ENCODE peak calls at places on chromosomes 7 and 10, in four cellular contexts. L is D341Med; Q is stimulated activated CD4-positive, alpha-beta T cell treated with anti-CD3 and anti-CD28 coated beads, Interleukin-2, amount 100 ng/mL, for 24 hours; C is fibroblast of pulmonary artery. H is an unnamed sample.

GRCh38 chr10:77409697-77410471 is 227.7 kb downstream of the KCNMA1 start:
- DNase-seq in L (no peak), C (no peak), Q (no peak), H (no peak)

GRCh38 chr10:91672021-91672608 is 39.2 kb upstream of the PPP1R3C start:
- DNase-seq in Q (no peak), L (no peak), C (peak; percentile 64), H (no peak)

GRCh38 chr7:48090095-48090805 is 1.2 kb downstream of the UPP1 start:
- DNase-seq in L (no peak), Q (no peak), C (peak; percentile 51), H (no peak)

GRCh38 chr7:94212160-94212559 is 182.5 kb upstream of the COL1A2 start:
- DNase-seq in Q (no peak), L (no peak), C (no peak), H (no peak)

GRCh38 chr10:96271017-96271815 is at the start of gene BLNK:
- DNase-seq in C (peak; percentile 2), Q (no peak), L (peak; percentile 20), H (peak; percentile 96)

GRCh38 chr7:2006231-2006771 is 226.4 kb downstream of the MAD1L1 start:
- DNase-seq in Q (no peak), C (no peak), L (no peak), H (no peak)

GRCh38 chr7:152504367-152504766 is 68.6 kb upstream of the KMT2C start:
- DNase-seq in Q (no peak), L (no peak), C (no peak), H (peak; percentile 80)

GRCh38 chr10:132506711-132507466 is 30.7 kb upstream of the INPP5A start:
- DNase-seq in Q (no peak), L (peak; percentile 38), C (peak; percentile 13), H (no peak)

GRCh38 chr7:153381275-153382119 is 621.9 kb downstream of the ACTR3B start:
- DNase-seq in L (peak; percentile 39), C (no peak), Q (no peak), H (no peak)

GRCh38 chr10:17084989-17085725 is 44.5 kb downstream of the CUBN start:
- DNase-seq in Q (no peak), C (no peak), L (no peak), H (no peak)

GRCh38 chr7:116527521-116527920 is 2.7 kb downstream of the CAV1 start:
- DNase-seq in C (peak; percentile 27), L (no peak), Q (no peak), H (no peak)

GRCh38 chr7:93544686-93545085 is 29.8 kb downstream of the CALCR start:
- DNase-seq in Q (no peak), C (no peak), L (no peak), H (no peak)

GRCh38 chr7:146208484-146208883 is 91.9 kb downstream of the CNTNAP2 start:
- DNase-seq in C (no peak), L (no peak), Q (no peak), H (peak; percentile 6)

GRCh38 chr7:140349172-140349771 is 49.1 kb downstream of the SLC37A3 start:
- DNase-seq in L (no peak), C (peak; percentile 54), Q (no peak), H (no peak)

GRCh38 chr10:16843252-16843870 is 26.1 kb upstream of the RSU1 start:
- DNase-seq in C (peak; percentile 89), L (no peak), Q (no peak), H (peak; percentile 27)

GRCh38 chr7:79497728-79498127 is 44.3 kb upstream of the MAGI2 start:
- DNase-seq in Q (no peak), C (no peak), L (no peak), H (no peak)

GRCh38 chr10:63611078-63611477 is 89.9 kb downstream of the REEP3 start:
- DNase-seq in Q (no peak), C (peak; percentile 55), L (no peak), H (no peak)

GRCh38 chr10:12243860-12244620 is 48.1 kb downstream of the CDC123 start:
- DNase-seq in L (no peak), C (no peak), Q (no peak), H (peak; percentile 27)

H was measured in prostate gland.